ENCODE peak calls at places on chromosomes 11 and 22, in six cellular contexts. B, U, E, R, W and Q are unnamed samples.

GRCh38 chr11:64060861-64061444 is 25.2 kb downstream of the FLRT1 start:
- DNase-seq in B (peak), U (peak), E (no peak), R (no peak), W (peak), Q (no peak)

GRCh38 chr22:24108073-24108472 is 73.2 kb upstream of the SUSD2 start:
- DNase-seq in B (no peak), U (no peak), E (no peak), R (no peak), W (no peak), Q (no peak)

GRCh38 chr11:134980819-134981710 is 569.0 kb upstream of the B3GAT1 start:
- DNase-seq in B (no peak), U (no peak), E (no peak), R (no peak), W (no peak), Q (no peak)

GRCh38 chr11:44979536-44980399 is 29.1 kb upstream of the TP53I11 start:
- DNase-seq in B (no peak), U (peak), E (peak), R (no peak), W (no peak), Q (no peak)

GRCh38 chr22:50396751-50397370 is 53.7 kb downstream of the PPP6R2 start:
- DNase-seq in B (no peak), U (no peak), E (peak), R (no peak), W (no peak), Q (no peak)

GRCh38 chr11:20599424-20600346 is at the start of gene SLC6A5:
- DNase-seq in B (peak), U (peak), E (peak), R (no peak), W (peak), Q (no peak)

GRCh38 chr11:95242990-95243590 is 12.1 kb upstream of the SESN3 start:
- DNase-seq in B (no peak), U (no peak), E (no peak), R (no peak), W (no peak), Q (no peak)

GRCh38 chr11:7603031-7603781 is 70.1 kb downstream of the CYB5R2 start:
- DNase-seq in B (no peak), U (no peak), E (no peak), R (peak), W (no peak), Q (peak)

GRCh38 chr11:67439321-67440228 is 2.1 kb upstream of the PTPRCAP start:
- DNase-seq in B (peak), U (no peak), E (peak), R (no peak), W (no peak), Q (no peak)

GRCh38 chr11:123509737-123510578 is 79.9 kb downstream of the GRAMD1B start:
- DNase-seq in B (peak), U (no peak), E (no peak), R (no peak), W (no peak), Q (no peak)